ENCODE peak calls at places on chromosomes 11 and 22, in four cellular contexts. U is kidney, G is AG04450, L is left ventricle myocardium inferior. T is an unnamed sample.

GRCh38 chr22:49181942-49182341 is 645.7 kb downstream of the BRD1 start:
- DNase-seq in U (peak; percentile 41), G (no peak), L (no peak), T (no peak)

GRCh38 chr22:47095395-47096122 is 333.1 kb downstream of the TBC1D22A start:
- DNase-seq in U (no peak), G (no peak), L (no peak), T (no peak)

GRCh38 chr11:35927730-35928129 is 16.1 kb upstream of the LDLRAD3 start:
- DNase-seq in U (peak; percentile 86), G (no peak), L (peak; percentile 29), T (no peak)

GRCh38 chr11:105124756-105125155 is 14.8 kb downstream of the CARD18 start:
- DNase-seq in U (no peak), G (no peak), L (no peak), T (no peak)

GRCh38 chr11:72585762-72586590 is 88.2 kb downstream of the PDE2A start:
- DNase-seq in U (peak; percentile 69), G (peak; percentile 10), L (peak; percentile 42), T (peak; percentile 17)

GRCh38 chr22:32649515-32650200 is 151.8 kb upstream of the TIMP3 start:
- DNase-seq in U (no peak), G (no peak), L (no peak), T (no peak)

GRCh38 chr22:47202819-47203553 is 440.5 kb downstream of the TBC1D22A start:
- DNase-seq in U (no peak), G (no peak), L (no peak), T (no peak)

GRCh38 chr11:75184757-75185156 is 33.9 kb downstream of the SLCO2B1 start:
- DNase-seq in U (no peak), G (no peak), L (no peak), T (no peak)

GRCh38 chr11:58334708-58335107 is 24.2 kb downstream of the OR5B17 start:
- DNase-seq in U (no peak), G (peak; percentile 34), L (no peak), T (peak; percentile 75)

GRCh38 chr11:86559311-86559945 is 113.0 kb downstream of the ME3 start:
- DNase-seq in U (no peak), G (no peak), L (peak; percentile 47), T (no peak)

GRCh38 chr22:20940178-20940790 is 23.1 kb downstream of the CRKL start:
- DNase-seq in U (no peak), G (no peak), L (no peak), T (no peak)

GRCh38 chr11:120985718-120986569 is 38.0 kb upstream of the TBCEL start:
- DNase-seq in U (peak; percentile 78), G (no peak), L (peak; percentile 24), T (peak; percentile 52)

GRCh38 chr11:63761870-63762661 is 6.5 kb downstream of the ZFTA start:
- DNase-seq in U (peak; percentile 77), G (no peak), L (peak; percentile 33), T (no peak)

GRCh38 chr11:126830216-126830615 is 170.4 kb downstream of the KIRREL3 start:
- DNase-seq in U (no peak), G (no peak), L (no peak), T (no peak)

GRCh38 chr11:130908770-130909625 is 7.3 kb downstream of the SNX19 start:
- DNase-seq in U (no peak), G (peak; percentile 65), L (no peak), T (peak; percentile 6)

GRCh38 chr11:57311109-57311936 is 13.4 kb downstream of the TNKS1BP1 start:
- DNase-seq in U (peak; percentile 97), G (peak; percentile 94), L (peak; percentile 92), T (peak; percentile 97)

GRCh38 chr11:73308003-73308962 is at the start of gene ARHGEF17:
- DNase-seq in U (peak; percentile 95), G (no peak), L (peak; percentile 78), T (peak; percentile 47)

GRCh38 chr11:71447791-71448256 is 369 bp downstream of the DHCR7 start:
- DNase-seq in U (no peak), G (no peak), L (no peak), T (no peak)

GRCh38 chr11:114128399-114128798 is 68.9 kb downstream of the ZBTB16 start:
- DNase-seq in U (no peak), G (no peak), L (no peak), T (no peak)

GRCh38 chr22:27123880-27124279 is 466.5 kb downstream of the MIAT start:
- DNase-seq in U (no peak), G (no peak), L (no peak), T (no peak)

GRCh38 chr11:86374121-86374520 is 566 bp upstream of the CCDC81 start:
- DNase-seq in U (no peak), G (no peak), L (no peak), T (no peak)

GRCh38 chr22:50730941-50731661 is 6.9 kb upstream of the ACR start:
- DNase-seq in U (peak; percentile 79), G (no peak), L (peak; percentile 45), T (no peak)

GRCh38 chr11:406796-407650 is 7.8 kb downstream of the SIGIRR start:
- DNase-seq in U (peak; percentile 96), G (peak; percentile 41), L (peak; percentile 83), T (no peak)

GRCh38 chr11:58927393-58928081 is 11.8 kb upstream of the GLYATL1 start:
- DNase-seq in U (no peak), G (peak; percentile 24), L (no peak), T (no peak)

GRCh38 chr11:6735306-6735705 is 36.5 kb downstream of the OR2AG2 start:
- DNase-seq in U (no peak), G (no peak), L (no peak), T (no peak)

GRCh38 chr11:17608830-17609229 is 61.8 kb downstream of the OTOG start:
- DNase-seq in U (no peak), G (no peak), L (no peak), T (no peak)

GRCh38 chr22:38455063-38455529 is at the start of gene KCNJ4:
- DNase-seq in U (no peak), G (no peak), L (no peak), T (no peak)

GRCh38 chr11:129610125-129610524 is 205.5 kb upstream of the TMEM45B start:
- DNase-seq in U (no peak), G (no peak), L (no peak), T (no peak)

GRCh38 chr11:70064726-70065317 is 13.3 kb upstream of the ANO1 start:
- DNase-seq in U (no peak), G (no peak), L (no peak), T (no peak)

GRCh38 chr11:122706689-122707088 is 51.2 kb downstream of the UBASH3B start:
- DNase-seq in U (no peak), G (no peak), L (no peak), T (peak; percentile 36)

GRCh38 chr11:1485504-1485885 is 1.1 kb downstream of the MOB2 start:
- DNase-seq in U (peak; percentile 67), G (no peak), L (peak; percentile 14), T (no peak)
- H3K27ac ChIP-seq in U (no peak overlapping the region), G (no peak overlapping the region), L (peak overlapping the region; percentile 61), T (no peak overlapping the region)

DNA sequence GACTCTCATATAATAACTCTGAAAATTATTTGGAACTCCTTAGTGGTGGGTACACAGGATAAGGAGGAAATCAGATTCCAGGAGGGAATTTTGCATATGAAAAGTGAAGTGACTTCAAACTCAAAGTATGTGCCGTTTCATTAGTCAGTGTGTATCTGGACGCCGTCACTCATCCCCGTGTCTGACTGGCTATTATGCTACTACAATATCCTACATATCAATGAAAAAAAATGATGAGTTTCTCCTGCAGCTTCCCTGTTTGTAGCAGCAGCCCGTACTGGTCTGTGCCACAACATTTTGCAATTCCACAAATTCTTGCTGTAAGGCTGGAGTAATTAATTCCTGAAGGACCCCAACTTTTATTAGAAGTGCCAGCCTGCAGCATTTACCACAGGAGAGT is 16.5 kb downstream of the WT1 start:
- DNase-seq in U (no peak), G (no peak), L (no peak), T (no peak)
- H3K27ac ChIP-seq in U (no peak overlapping the region), G (no peak overlapping the region), L (no peak overlapping the region), T (no peak overlapping the region)

GRCh38 chr22:17411213-17411612 is 42.0 kb downstream of the CECR2 start:
- DNase-seq in U (no peak), G (no peak), L (no peak), T (no peak)

GRCh38 chr22:17410576-17410975 is 41.3 kb downstream of the CECR2 start:
- DNase-seq in U (no peak), G (no peak), L (no peak), T (no peak)

GRCh38 chr22:17407643-17408042 is 38.4 kb downstream of the CECR2 start:
- DNase-seq in U (no peak), G (no peak), L (no peak), T (no peak)

DNA sequence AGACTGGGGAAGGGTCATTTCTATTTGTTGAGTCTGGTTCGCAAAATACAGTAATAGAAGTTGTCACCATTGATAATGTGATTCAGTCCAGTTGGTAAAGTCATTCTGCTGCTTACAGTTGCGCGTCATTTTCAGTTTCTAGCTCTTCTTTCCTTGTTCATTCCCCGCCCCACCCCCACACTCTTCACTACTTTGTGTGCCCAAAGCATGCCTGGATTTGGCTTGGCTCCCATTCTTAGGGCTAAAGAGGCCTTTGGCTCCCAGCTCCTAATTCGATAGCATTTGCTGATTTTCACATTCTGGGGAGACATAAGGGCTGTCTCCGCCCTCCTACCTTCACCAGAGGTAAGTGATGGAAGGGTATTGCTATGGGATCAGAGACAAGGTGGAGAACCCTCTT is 43.0 kb downstream of the CECR2 start:
- DNase-seq in U (no peak), G (no peak), L (no peak), T (no peak)
- H3K27ac ChIP-seq in U (no peak overlapping the region), G (no peak overlapping the region), L (no peak overlapping the region), T (no peak overlapping the region)

GRCh38 chr11:118397448-118397847 is 4.0 kb upstream of the ATP5MG start:
- DNase-seq in U (no peak), G (no peak), L (no peak), T (no peak)
- H3K27ac ChIP-seq in U (no peak overlapping the region), G (no peak overlapping the region), L (no peak overlapping the region), T (no peak overlapping the region)

DNA sequence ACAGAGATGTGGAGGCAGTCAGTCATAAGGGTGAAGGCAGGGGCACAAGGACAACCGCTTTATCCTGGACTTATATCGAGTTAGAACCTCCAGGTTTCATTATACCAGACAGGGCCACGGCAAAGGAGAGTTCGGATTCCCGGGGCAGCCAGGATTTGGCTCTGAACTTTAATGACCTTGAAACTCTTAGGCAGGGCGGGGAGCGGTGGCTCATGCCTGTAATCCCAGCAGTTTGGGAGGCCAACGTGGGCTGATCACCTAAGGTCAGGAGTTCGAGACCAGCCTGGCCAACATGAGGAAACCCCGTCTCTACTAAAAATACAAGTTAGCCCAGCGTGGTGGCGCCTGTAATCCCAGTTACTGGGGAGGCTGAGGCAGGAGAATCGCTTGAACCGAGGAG is 1.1 kb upstream of the MYRF start:
- DNase-seq in U (no peak), G (no peak), L (no peak), T (no peak)
- H3K27ac ChIP-seq in U (no peak overlapping the region), G (no peak overlapping the region), L (no peak overlapping the region), T (no peak overlapping the region)

GRCh38 chr11:15943418-15944197 is 412.7 kb downstream of the SOX6 start:
- DNase-seq in U (no peak), G (no peak), L (no peak), T (no peak)

GRCh38 chr11:15942936-15943335 is 413.4 kb downstream of the SOX6 start:
- DNase-seq in U (no peak), G (no peak), L (no peak), T (peak; percentile 43)

GRCh38 chr11:15945726-15946125 is 410.6 kb downstream of the SOX6 start:
- DNase-seq in U (no peak), G (no peak), L (no peak), T (no peak)

GRCh38 chr11:15944460-15944859 is 411.9 kb downstream of the SOX6 start:
- DNase-seq in U (no peak), G (no peak), L (no peak), T (peak; percentile 25)

GRCh38 chr11:15947681-15948648 is 408.4 kb downstream of the SOX6 start:
- DNase-seq in U (no peak), G (no peak), L (no peak), T (no peak)
- H3K27ac ChIP-seq in U (no peak overlapping the region), G (no peak overlapping the region), L (no peak overlapping the region), T (no peak overlapping the region)